ENCODE peak calls at places on chromosomes 6 and 20, in four cellular contexts. One of them, this sample, is unnamed.

GRCh38 chr20:10282930-10283556 is 64.4 kb downstream of the SNAP25 start:
- DNase-seq in H1: no peak
- DNase-seq in HepG2: no peak
- DNase-seq in K562: no peak
- DNase-seq in this sample: no peak

GRCh38 chr6:24935753-24936152 is at the start of gene RIPOR2:
- DNase-seq in K562: no peak
- DNase-seq in HepG2: no peak
- DNase-seq in H1: no peak
- DNase-seq in this sample: no peak

GRCh38 chr6:47353822-47354221 is 44.1 kb upstream of the TNFRSF21 start:
- DNase-seq in K562: no peak
- DNase-seq in HepG2: no peak
- DNase-seq in H1: no peak
- DNase-seq in this sample: no peak

GRCh38 chr6:142331075-142331551 is 29.3 kb downstream of the ADGRG6 start:
- DNase-seq in K562: no peak
- DNase-seq in HepG2: peak
- DNase-seq in H1: no peak
- DNase-seq in this sample: no peak

GRCh38 chr20:38146628-38147027 is 18.4 kb downstream of the TGM2 start:
- DNase-seq in HepG2: no peak
- DNase-seq in H1: no peak
- DNase-seq in K562: no peak
- DNase-seq in this sample: no peak

GRCh38 chr20:16411361-16411760 is 161.9 kb downstream of the KIF16B start:
- DNase-seq in K562: peak
- DNase-seq in H1: no peak
- DNase-seq in HepG2: no peak
- DNase-seq in this sample: no peak

GRCh38 chr6:29227235-29227634 is 56.5 kb downstream of the OR2J2 start:
- DNase-seq in HepG2: no peak
- DNase-seq in H1: no peak
- DNase-seq in K562: no peak
- DNase-seq in this sample: no peak

GRCh38 chr6:31834704-31835375 is 7.3 kb downstream of the HSPA1B start:
- DNase-seq in H1: no peak
- DNase-seq in K562: peak
- DNase-seq in HepG2: peak
- DNase-seq in this sample: no peak

GRCh38 chr6:6654599-6655575 is 66.4 kb downstream of the LY86 start:
- DNase-seq in HepG2: no peak
- DNase-seq in K562: no peak
- DNase-seq in H1: no peak
- DNase-seq in this sample: no peak

GRCh38 chr6:53023323-53023722 is 28.2 kb upstream of the GSTA4 start:
- DNase-seq in H1: no peak
- DNase-seq in K562: no peak
- DNase-seq in HepG2: no peak
- DNase-seq in this sample: no peak

GRCh38 chr20:4512891-4513550 is 208.7 kb upstream of the PRND start:
- DNase-seq in HepG2: peak
- DNase-seq in H1: no peak
- DNase-seq in K562: no peak
- DNase-seq in this sample: no peak

GRCh38 chr6:144920391-144920983 is 635.4 kb downstream of the UTRN start:
- DNase-seq in HepG2: no peak
- DNase-seq in H1: no peak
- DNase-seq in K562: no peak
- DNase-seq in this sample: no peak

GRCh38 chr20:2820084-2820895 is 4.1 kb downstream of the TMEM239 start:
- DNase-seq in K562: peak
- DNase-seq in HepG2: no peak
- DNase-seq in H1: no peak
- DNase-seq in this sample: no peak

GRCh38 chr6:117448732-117449131 is 23.0 kb upstream of the ROS1 start:
- DNase-seq in K562: no peak
- DNase-seq in HepG2: no peak
- DNase-seq in H1: no peak
- DNase-seq in this sample: no peak

GRCh38 chr6:124002377-124003081 is 198.9 kb downstream of the NKAIN2 start:
- DNase-seq in K562: no peak
- DNase-seq in H1: no peak
- DNase-seq in HepG2: no peak
- DNase-seq in this sample: no peak

GRCh38 chr6:35487653-35488516 is 9.0 kb downstream of the TEAD3 start:
- DNase-seq in HepG2: no peak
- DNase-seq in K562: no peak
- DNase-seq in H1: no peak
- DNase-seq in this sample: no peak

GRCh38 chr6:157561929-157562810 is 181.2 kb downstream of the ZDHHC14 start:
- DNase-seq in HepG2: no peak
- DNase-seq in K562: no peak
- DNase-seq in H1: no peak
- DNase-seq in this sample: peak

GRCh38 chr6:50589751-50590470 is 123.4 kb upstream of the TFAP2D start:
- DNase-seq in H1: no peak
- DNase-seq in K562: no peak
- DNase-seq in HepG2: no peak
- DNase-seq in this sample: no peak

GRCh38 chr6:64803470-64804166 is 903.4 kb downstream of the EYS start:
- DNase-seq in HepG2: no peak
- DNase-seq in H1: no peak
- DNase-seq in K562: no peak
- DNase-seq in this sample: no peak

GRCh38 chr20:35743693-35744491 is 1.8 kb upstream of the RBM39 start:
- DNase-seq in HepG2: peak
- DNase-seq in K562: no peak
- DNase-seq in H1: no peak
- DNase-seq in this sample: no peak

GRCh38 chr20:35741892-35742740 is at the start of gene RBM39:
- DNase-seq in K562: peak
- DNase-seq in H1: peak
- DNase-seq in HepG2: peak
- DNase-seq in this sample: peak

GRCh38 chr20:35739294-35740163 is 2.5 kb downstream of the RBM39 start:
- DNase-seq in H1: no peak
- DNase-seq in K562: no peak
- DNase-seq in HepG2: peak
- DNase-seq in this sample: no peak

GRCh38 chr20:35738410-35739179 is 3.5 kb downstream of the RBM39 start:
- DNase-seq in H1: no peak
- DNase-seq in HepG2: no peak
- DNase-seq in K562: no peak
- DNase-seq in this sample: no peak

DNA sequence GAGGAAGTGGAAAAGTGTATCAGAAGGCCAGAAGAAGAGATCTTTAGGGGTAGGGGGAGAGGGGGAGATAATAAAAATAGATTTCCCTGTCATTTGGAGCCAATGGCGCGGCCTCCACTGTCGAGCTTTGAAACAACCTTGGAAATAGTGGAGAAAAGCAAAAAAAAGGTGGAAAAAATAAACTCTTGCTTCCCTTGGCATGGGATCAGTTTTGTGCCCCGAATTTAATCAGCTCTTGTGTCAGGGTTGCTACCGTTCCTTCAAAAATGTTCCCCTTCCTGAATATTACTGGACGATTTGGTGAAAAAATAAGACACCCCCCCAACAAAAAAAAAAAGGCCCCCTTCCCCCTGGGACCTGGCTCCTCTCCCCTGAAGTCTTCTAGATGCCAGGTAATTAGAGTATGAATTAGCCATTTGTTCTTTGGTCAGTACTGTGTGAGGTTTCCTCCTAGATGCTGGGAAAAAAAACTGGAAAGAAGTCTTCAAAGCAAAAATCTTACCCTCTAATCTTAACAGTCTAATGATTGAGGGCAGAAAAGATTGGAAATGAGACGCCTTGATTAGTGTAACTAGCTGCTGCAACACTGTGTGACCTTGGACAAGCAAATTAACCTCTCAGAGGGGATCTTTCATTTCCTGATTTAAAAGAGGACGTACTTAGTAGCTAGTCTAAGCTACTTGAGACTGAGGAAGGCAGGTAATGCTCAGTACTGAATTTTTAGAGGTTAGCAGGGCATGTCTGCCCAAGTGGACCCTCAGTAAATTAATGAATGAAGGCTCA is 872 bp upstream of the RBM39 start:
- DNase-seq in H1: no peak
- DNase-seq in HepG2: peak
- DNase-seq in K562: peak
- DNase-seq in this sample: peak
- TF ChIP-seq CEBPB in H1: no peak
- TF ChIP-seq CEBPB in HepG2: no peak
- TF ChIP-seq CEBPB in K562: no peak
- TF ChIP-seq CEBPB in this sample: no peak

DNA sequence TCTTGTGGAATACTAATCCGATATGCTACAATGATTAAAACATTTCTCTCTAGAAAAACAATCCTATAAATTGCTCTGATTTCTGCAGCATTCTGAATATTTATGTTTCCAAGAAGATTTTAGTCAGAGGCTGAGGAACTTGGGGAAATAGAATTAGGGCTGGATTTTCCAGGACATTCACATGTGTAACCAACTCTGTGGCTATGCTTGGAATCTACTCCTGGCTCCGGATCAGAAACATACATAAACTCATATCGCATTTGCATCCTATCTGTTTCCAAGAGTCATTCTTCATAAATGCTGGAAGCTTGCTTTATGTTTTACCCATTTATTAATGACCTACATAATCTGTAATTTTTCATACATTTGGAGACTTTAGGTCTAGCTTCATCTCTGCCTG is 459.9 kb upstream of the MARCKS start:
- DNase-seq in K562: no peak
- DNase-seq in H1: no peak
- DNase-seq in HepG2: no peak
- DNase-seq in this sample: no peak
- TF ChIP-seq CBX5 in K562: no peak
- TF ChIP-seq CBX5 in H1: no peak
- TF ChIP-seq CBX5 in HepG2: no peak
- TF ChIP-seq CBX5 in this sample: no peak

DNA sequence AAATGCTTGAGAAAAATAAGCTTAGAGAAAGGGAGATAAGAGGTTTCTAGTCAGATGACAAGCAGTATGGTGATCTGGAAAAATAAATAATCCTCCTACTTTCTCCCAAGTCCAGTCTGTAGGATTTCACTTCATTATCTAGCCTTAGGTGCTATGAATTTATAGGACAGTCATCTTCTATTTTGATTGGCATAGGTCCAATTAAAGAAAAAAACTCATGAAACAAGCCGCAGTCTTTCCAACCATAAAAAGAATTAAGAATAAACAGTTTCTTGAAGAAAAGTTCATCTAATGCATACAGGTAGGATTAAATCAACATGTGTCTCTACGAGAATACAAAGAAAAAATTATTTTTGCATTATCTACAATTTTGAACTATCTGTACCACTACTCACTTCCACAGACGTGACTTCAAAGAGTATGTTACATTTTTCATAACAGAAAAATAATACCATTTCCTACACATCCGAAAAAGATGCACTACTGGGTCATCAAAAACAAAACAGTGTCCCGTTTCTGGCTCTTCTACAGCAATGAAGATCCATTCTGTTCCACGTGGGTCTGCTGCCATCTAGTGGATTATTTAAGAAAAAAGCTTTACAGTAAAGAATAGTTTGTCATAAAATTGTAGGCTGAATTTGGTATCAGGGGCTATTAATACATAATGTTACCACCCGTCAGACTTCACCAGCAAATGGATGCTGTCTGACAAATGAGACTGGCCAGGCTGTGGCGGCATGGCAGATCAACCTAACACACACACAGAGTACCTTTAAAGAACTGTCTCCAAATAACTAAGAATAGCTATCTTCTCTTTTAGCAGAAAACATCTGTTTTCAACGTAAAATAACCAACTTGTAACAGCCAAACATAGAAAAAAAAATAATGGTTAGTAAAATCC is 28.9 kb downstream of the STX7 start:
- DNase-seq in K562: peak
- DNase-seq in H1: no peak
- DNase-seq in HepG2: peak
- DNase-seq in this sample: peak
- TF ChIP-seq CHD2 in K562: no peak
- TF ChIP-seq CHD2 in H1: no peak
- TF ChIP-seq CHD2 in HepG2: no peak
- TF ChIP-seq CHD2 in this sample: no peak

GRCh38 chr6:134250776-134251175 is 67.1 kb downstream of the SGK1 start:
- DNase-seq in H1: no peak
- DNase-seq in HepG2: no peak
- DNase-seq in K562: no peak
- DNase-seq in this sample: no peak
- TF ChIP-seq CEBPB in H1: no peak
- TF ChIP-seq CEBPB in HepG2: no peak
- TF ChIP-seq CEBPB in K562: no peak
- TF ChIP-seq CEBPB in this sample: no peak

DNA sequence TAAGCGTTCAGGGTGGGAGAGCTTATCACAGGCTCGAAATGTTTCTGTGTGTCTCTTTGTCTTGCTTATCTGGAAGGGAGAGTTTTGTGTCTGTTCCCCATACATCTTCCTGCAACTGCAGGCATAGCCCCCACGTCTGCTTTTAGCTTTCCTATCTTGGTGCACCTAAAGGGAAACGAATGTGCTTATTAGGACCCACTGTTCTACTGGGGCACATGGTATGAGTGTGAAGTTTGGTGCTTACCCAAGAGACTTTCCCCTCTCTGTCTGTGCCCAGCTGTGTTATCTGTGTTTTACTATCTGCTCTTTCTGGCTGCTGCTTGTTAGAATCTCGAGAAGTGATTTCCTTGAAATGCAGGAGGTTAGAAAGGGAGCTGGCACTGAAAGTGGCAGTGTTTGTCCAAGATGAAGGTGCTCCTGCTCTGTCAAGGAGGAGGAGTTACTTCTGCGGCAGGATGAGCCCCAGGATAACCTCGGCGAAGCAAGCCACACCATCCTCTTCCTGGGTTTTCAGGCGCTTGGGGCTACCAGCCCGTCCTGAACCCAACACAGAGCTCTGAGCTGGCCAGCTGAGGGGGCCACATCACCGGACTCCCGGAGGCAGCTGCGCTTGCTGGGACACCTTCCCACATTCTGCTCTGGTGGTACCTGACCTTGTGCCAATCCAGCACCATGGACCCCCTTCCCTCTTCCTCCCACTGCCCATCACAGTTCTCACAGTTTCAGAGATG is 23.4 kb downstream of the DYNLT1 start:
- DNase-seq in K562: no peak
- DNase-seq in H1: no peak
- DNase-seq in HepG2: no peak
- DNase-seq in this sample: no peak
- TF ChIP-seq CBX5 in K562: no peak
- TF ChIP-seq CBX5 in H1: no peak
- TF ChIP-seq CBX5 in HepG2: no peak
- TF ChIP-seq CBX5 in this sample: no peak